ENCODE peak calls at places on chromosomes 12 and 14, in five cellular contexts. B is left ventricle myocardium superior; K is left ventricle myocardium inferior; R is stimulated activated CD4-positive, alpha-beta T cell treated with anti-CD3 and anti-CD28 coated beads, Interleukin-15, amount 100 ng/mL, for 48 hours; Q is sigmoid colon. L is an unnamed sample.

GRCh38 chr12:2891240-2892053 is 756 bp downstream of the TULP3 start:
- DNase-seq in B (peak), K (peak), R (no peak), Q (peak), L (peak)

GRCh38 chr14:102583726-102584125 is 8.7 kb upstream of the RCOR1 start:
- DNase-seq in B (no peak), K (no peak), R (no peak), Q (no peak), L (no peak)

GRCh38 chr14:54038724-54039123 is 82.1 kb upstream of the BMP4 start:
- DNase-seq in B (no peak), K (no peak), R (no peak), Q (no peak), L (no peak)

GRCh38 chr12:114691196-114691595 is 7.2 kb upstream of the TBX3 start:
- DNase-seq in B (no peak), K (no peak), R (no peak), Q (peak), L (no peak)

GRCh38 chr12:104740668-104741067 is 217.4 kb downstream of the SLC41A2 start:
- DNase-seq in B (no peak), K (no peak), R (no peak), Q (no peak), L (no peak)

GRCh38 chr14:43168374-43168925 is 1338.6 kb downstream of the FSCB start:
- DNase-seq in B (no peak), K (no peak), R (no peak), Q (no peak), L (no peak)

GRCh38 chr14:38107216-38107631 is 100.5 kb upstream of the SSTR1 start:
- DNase-seq in B (no peak), K (no peak), R (no peak), Q (no peak), L (no peak)

GRCh38 chr14:99127651-99128167 is 144.3 kb downstream of the BCL11B start:
- DNase-seq in B (no peak), K (no peak), R (no peak), Q (peak), L (no peak)

GRCh38 chr14:46717211-46717610 is 65.6 kb upstream of the RPL10L start:
- DNase-seq in B (no peak), K (no peak), R (no peak), Q (no peak), L (no peak)

GRCh38 chr14:35299708-35300107 is 7.5 kb downstream of the PSMA6 start:
- DNase-seq in B (no peak), K (no peak), R (no peak), Q (no peak), L (no peak)

GRCh38 chr14:90575336-90575735 is 178.5 kb downstream of the CALM1 start:
- DNase-seq in B (no peak), K (no peak), R (no peak), Q (no peak), L (no peak)

GRCh38 chr14:71692496-71692895 is 239.7 kb upstream of the RGS6 start:
- DNase-seq in B (no peak), K (no peak), R (no peak), Q (no peak), L (no peak)

GRCh38 chr12:116474331-116474730 is 84.8 kb upstream of the MAP1LC3B2 start:
- DNase-seq in B (no peak), K (no peak), R (no peak), Q (no peak), L (no peak)

GRCh38 chr12:122862872-122863701 is 27.8 kb downstream of the HIP1R start:
- DNase-seq in B (peak), K (no peak), R (no peak), Q (peak), L (no peak)

GRCh38 chr14:52412426-52412825 is 98.3 kb downstream of the PTGER2 start:
- DNase-seq in B (no peak), K (no peak), R (no peak), Q (no peak), L (no peak)

GRCh38 chr14:36520601-36521525 is 831 bp upstream of the NKX2-1 start:
- DNase-seq in B (peak), K (no peak), R (no peak), Q (no peak), L (no peak)

GRCh38 chr14:89164168-89165074 is 252.6 kb downstream of the FOXN3 start:
- DNase-seq in B (no peak), K (no peak), R (no peak), Q (no peak), L (no peak)

GRCh38 chr12:13022737-13023370 is 21.3 kb upstream of the FAM234B start:
- DNase-seq in B (no peak), K (no peak), R (no peak), Q (no peak), L (no peak)

GRCh38 chr12:3200032-3200617 is 122.9 kb downstream of the TSPAN9 start:
- DNase-seq in B (peak), K (peak), R (no peak), Q (no peak), L (no peak)

GRCh38 chr14:44778562-44778961 is 183.2 kb downstream of the KLHL28 start:
- DNase-seq in B (no peak), K (no peak), R (no peak), Q (no peak), L (no peak)

GRCh38 chr14:23306412-23307145 is at the start of gene BCL2L2:
- DNase-seq in B (peak), K (peak), R (no peak), Q (peak), L (no peak)

GRCh38 chr12:39533951-39534350 is 85.7 kb downstream of the ABCD2 start:
- DNase-seq in B (no peak), K (no peak), R (no peak), Q (no peak), L (no peak)

GRCh38 chr12:58668831-58669230 is 251.5 kb downstream of the LRIG3 start:
- DNase-seq in B (no peak), K (no peak), R (no peak), Q (no peak), L (no peak)

GRCh38 chr12:29149691-29150382 is 759 bp downstream of the FAR2 start:
- DNase-seq in B (peak), K (no peak), R (peak), Q (peak), L (no peak)

GRCh38 chr12:123141615-123142517 is 9.0 kb downstream of the PITPNM2 start:
- DNase-seq in B (peak), K (peak), R (no peak), Q (peak), L (no peak)

GRCh38 chr14:77290705-77291104 is 19.7 kb upstream of the NGB start:
- DNase-seq in B (no peak), K (no peak), R (no peak), Q (no peak), L (no peak)

GRCh38 chr14:72701610-72702009 is 192.3 kb downstream of the DPF3 start:
- DNase-seq in B (peak), K (peak), R (no peak), Q (no peak), L (no peak)

GRCh38 chr14:104114421-104115130 is 23.8 kb upstream of the KIF26A start:
- DNase-seq in B (peak), K (peak), R (no peak), Q (no peak), L (no peak)

GRCh38 chr14:64880382-64881121 is 845 bp upstream of the SPTB start:
- DNase-seq in B (peak), K (peak), R (no peak), Q (peak), L (peak)

GRCh38 chr14:22220427-22220826 is 368.6 kb downstream of the DAD1 start:
- DNase-seq in B (no peak), K (no peak), R (no peak), Q (no peak), L (no peak)

GRCh38 chr12:43273467-43273866 is 278.5 kb downstream of the ADAMTS20 start:
- DNase-seq in B (no peak), K (no peak), R (no peak), Q (no peak), L (no peak)

GRCh38 chr12:128693115-128693514 is 130.6 kb downstream of the SLC15A4 start:
- DNase-seq in B (no peak), K (no peak), R (no peak), Q (no peak), L (no peak)

GRCh38 chr14:50395448-50395847 is 1.2 kb downstream of the CDKL1 start:
- DNase-seq in B (no peak), K (no peak), R (no peak), Q (peak), L (no peak)